ENCODE peak calls at places on chromosomes 4 and X, in ten cellular contexts. One of them, this sample, is unnamed.

GRCh38 chrX:95076449-95076848 is 1402.4 kb downstream of the FAM133A start:
- DNase-seq in stimulated activated CD4-positive, alpha-beta T cell treated with anti-CD3 and anti-CD28 coated beads, Interleukin-4, amount 100 ng/mL, for 24 hours: no peak
- DNase-seq in activated CD4-positive, alpha-beta T cell treated with anti-CD3 and anti-CD28 coated beads, Interleukin-2, amount 10 ng/mL, durations not matched to agents 7 days and 5 days: no peak
- DNase-seq in K562: peak
- DNase-seq in SHP77: peak
- DNase-seq in testis: no peak
- DNase-seq in AG04450: no peak
- DNase-seq in activated CD8-positive, alpha-beta memory T cell treated with anti-CD3 and anti-CD28 coated beads for 48 hours: no peak
- DNase-seq in fibroblast of the aortic adventitia: peak
- DNase-seq in T-helper 22 cell: no peak
- DNase-seq in this sample: no peak

GRCh38 chr4:25970241-25970675 is 56.2 kb downstream of the SMIM20 start:
- DNase-seq in stimulated activated CD4-positive, alpha-beta T cell treated with anti-CD3 and anti-CD28 coated beads, Interleukin-4, amount 100 ng/mL, for 24 hours: no peak
- DNase-seq in activated CD4-positive, alpha-beta T cell treated with anti-CD3 and anti-CD28 coated beads, Interleukin-2, amount 10 ng/mL, durations not matched to agents 7 days and 5 days: no peak
- DNase-seq in K562: no peak
- DNase-seq in SHP77: no peak
- DNase-seq in testis: no peak
- DNase-seq in AG04450: no peak
- DNase-seq in activated CD8-positive, alpha-beta memory T cell treated with anti-CD3 and anti-CD28 coated beads for 48 hours: no peak
- DNase-seq in fibroblast of the aortic adventitia: no peak
- DNase-seq in T-helper 22 cell: no peak
- DNase-seq in this sample: peak

GRCh38 chrX:33970028-33970932 is 161.8 kb downstream of the FAM47A start:
- DNase-seq in stimulated activated CD4-positive, alpha-beta T cell treated with anti-CD3 and anti-CD28 coated beads, Interleukin-4, amount 100 ng/mL, for 24 hours: no peak
- DNase-seq in activated CD4-positive, alpha-beta T cell treated with anti-CD3 and anti-CD28 coated beads, Interleukin-2, amount 10 ng/mL, durations not matched to agents 7 days and 5 days: no peak
- DNase-seq in K562: no peak
- DNase-seq in SHP77: no peak
- DNase-seq in testis: no peak
- DNase-seq in AG04450: no peak
- DNase-seq in activated CD8-positive, alpha-beta memory T cell treated with anti-CD3 and anti-CD28 coated beads for 48 hours: no peak
- DNase-seq in fibroblast of the aortic adventitia: no peak
- DNase-seq in T-helper 22 cell: no peak
- DNase-seq in this sample: no peak

GRCh38 chr4:1972414-1972813 is 36.4 kb downstream of the NELFA start:
- DNase-seq in stimulated activated CD4-positive, alpha-beta T cell treated with anti-CD3 and anti-CD28 coated beads, Interleukin-4, amount 100 ng/mL, for 24 hours: no peak
- DNase-seq in activated CD4-positive, alpha-beta T cell treated with anti-CD3 and anti-CD28 coated beads, Interleukin-2, amount 10 ng/mL, durations not matched to agents 7 days and 5 days: no peak
- DNase-seq in K562: no peak
- DNase-seq in SHP77: no peak
- DNase-seq in testis: no peak
- DNase-seq in AG04450: no peak
- DNase-seq in activated CD8-positive, alpha-beta memory T cell treated with anti-CD3 and anti-CD28 coated beads for 48 hours: no peak
- DNase-seq in fibroblast of the aortic adventitia: no peak
- DNase-seq in T-helper 22 cell: no peak
- DNase-seq in this sample: no peak

GRCh38 chr4:119081943-119082342 is 53.7 kb upstream of the MYOZ2 start:
- DNase-seq in stimulated activated CD4-positive, alpha-beta T cell treated with anti-CD3 and anti-CD28 coated beads, Interleukin-4, amount 100 ng/mL, for 24 hours: no peak
- DNase-seq in activated CD4-positive, alpha-beta T cell treated with anti-CD3 and anti-CD28 coated beads, Interleukin-2, amount 10 ng/mL, durations not matched to agents 7 days and 5 days: no peak
- DNase-seq in K562: no peak
- DNase-seq in SHP77: no peak
- DNase-seq in testis: no peak
- DNase-seq in AG04450: no peak
- DNase-seq in activated CD8-positive, alpha-beta memory T cell treated with anti-CD3 and anti-CD28 coated beads for 48 hours: no peak
- DNase-seq in fibroblast of the aortic adventitia: no peak
- DNase-seq in T-helper 22 cell: no peak
- DNase-seq in this sample: no peak

GRCh38 chr4:4853371-4853823 is 6.1 kb upstream of the MSX1 start:
- DNase-seq in stimulated activated CD4-positive, alpha-beta T cell treated with anti-CD3 and anti-CD28 coated beads, Interleukin-4, amount 100 ng/mL, for 24 hours: no peak
- DNase-seq in activated CD4-positive, alpha-beta T cell treated with anti-CD3 and anti-CD28 coated beads, Interleukin-2, amount 10 ng/mL, durations not matched to agents 7 days and 5 days: no peak
- DNase-seq in K562: no peak
- DNase-seq in SHP77: no peak
- DNase-seq in testis: no peak
- DNase-seq in AG04450: no peak
- DNase-seq in activated CD8-positive, alpha-beta memory T cell treated with anti-CD3 and anti-CD28 coated beads for 48 hours: no peak
- DNase-seq in fibroblast of the aortic adventitia: no peak
- DNase-seq in T-helper 22 cell: no peak
- DNase-seq in this sample: no peak

GRCh38 chrX:46407753-46408130 is 137.5 kb downstream of the ZNF674 start:
- DNase-seq in stimulated activated CD4-positive, alpha-beta T cell treated with anti-CD3 and anti-CD28 coated beads, Interleukin-4, amount 100 ng/mL, for 24 hours: no peak
- DNase-seq in activated CD4-positive, alpha-beta T cell treated with anti-CD3 and anti-CD28 coated beads, Interleukin-2, amount 10 ng/mL, durations not matched to agents 7 days and 5 days: no peak
- DNase-seq in K562: no peak
- DNase-seq in SHP77: no peak
- DNase-seq in testis: peak
- DNase-seq in AG04450: no peak
- DNase-seq in activated CD8-positive, alpha-beta memory T cell treated with anti-CD3 and anti-CD28 coated beads for 48 hours: no peak
- DNase-seq in fibroblast of the aortic adventitia: peak
- DNase-seq in T-helper 22 cell: no peak
- DNase-seq in this sample: no peak

GRCh38 chrX:3244203-3244743 is 102.2 kb downstream of the MXRA5 start:
- DNase-seq in stimulated activated CD4-positive, alpha-beta T cell treated with anti-CD3 and anti-CD28 coated beads, Interleukin-4, amount 100 ng/mL, for 24 hours: no peak
- DNase-seq in activated CD4-positive, alpha-beta T cell treated with anti-CD3 and anti-CD28 coated beads, Interleukin-2, amount 10 ng/mL, durations not matched to agents 7 days and 5 days: no peak
- DNase-seq in K562: no peak
- DNase-seq in SHP77: no peak
- DNase-seq in testis: no peak
- DNase-seq in AG04450: peak
- DNase-seq in activated CD8-positive, alpha-beta memory T cell treated with anti-CD3 and anti-CD28 coated beads for 48 hours: no peak
- DNase-seq in fibroblast of the aortic adventitia: peak
- DNase-seq in T-helper 22 cell: no peak
- DNase-seq in this sample: no peak

GRCh38 chrX:13432376-13432775 is 112.5 kb upstream of the ATXN3L start:
- DNase-seq in stimulated activated CD4-positive, alpha-beta T cell treated with anti-CD3 and anti-CD28 coated beads, Interleukin-4, amount 100 ng/mL, for 24 hours: no peak
- DNase-seq in activated CD4-positive, alpha-beta T cell treated with anti-CD3 and anti-CD28 coated beads, Interleukin-2, amount 10 ng/mL, durations not matched to agents 7 days and 5 days: no peak
- DNase-seq in K562: no peak
- DNase-seq in SHP77: no peak
- DNase-seq in testis: peak
- DNase-seq in AG04450: peak
- DNase-seq in activated CD8-positive, alpha-beta memory T cell treated with anti-CD3 and anti-CD28 coated beads for 48 hours: no peak
- DNase-seq in fibroblast of the aortic adventitia: peak
- DNase-seq in T-helper 22 cell: no peak
- DNase-seq in this sample: no peak

GRCh38 chr4:63619771-63620170 is 789.5 kb downstream of the TECRL start:
- DNase-seq in stimulated activated CD4-positive, alpha-beta T cell treated with anti-CD3 and anti-CD28 coated beads, Interleukin-4, amount 100 ng/mL, for 24 hours: no peak
- DNase-seq in activated CD4-positive, alpha-beta T cell treated with anti-CD3 and anti-CD28 coated beads, Interleukin-2, amount 10 ng/mL, durations not matched to agents 7 days and 5 days: no peak
- DNase-seq in K562: no peak
- DNase-seq in SHP77: no peak
- DNase-seq in testis: no peak
- DNase-seq in AG04450: no peak
- DNase-seq in activated CD8-positive, alpha-beta memory T cell treated with anti-CD3 and anti-CD28 coated beads for 48 hours: no peak
- DNase-seq in fibroblast of the aortic adventitia: no peak
- DNase-seq in T-helper 22 cell: no peak
- DNase-seq in this sample: no peak

GRCh38 chr4:110454456-110454855 is 21.5 kb upstream of the ENPEP start:
- DNase-seq in stimulated activated CD4-positive, alpha-beta T cell treated with anti-CD3 and anti-CD28 coated beads, Interleukin-4, amount 100 ng/mL, for 24 hours: no peak
- DNase-seq in activated CD4-positive, alpha-beta T cell treated with anti-CD3 and anti-CD28 coated beads, Interleukin-2, amount 10 ng/mL, durations not matched to agents 7 days and 5 days: no peak
- DNase-seq in K562: no peak
- DNase-seq in SHP77: no peak
- DNase-seq in testis: no peak
- DNase-seq in AG04450: no peak
- DNase-seq in activated CD8-positive, alpha-beta memory T cell treated with anti-CD3 and anti-CD28 coated beads for 48 hours: no peak
- DNase-seq in fibroblast of the aortic adventitia: no peak
- DNase-seq in T-helper 22 cell: no peak
- DNase-seq in this sample: no peak

GRCh38 chr4:42654606-42655005 is 2.3 kb downstream of the ATP8A1 start:
- DNase-seq in stimulated activated CD4-positive, alpha-beta T cell treated with anti-CD3 and anti-CD28 coated beads, Interleukin-4, amount 100 ng/mL, for 24 hours: peak
- DNase-seq in activated CD4-positive, alpha-beta T cell treated with anti-CD3 and anti-CD28 coated beads, Interleukin-2, amount 10 ng/mL, durations not matched to agents 7 days and 5 days: no peak
- DNase-seq in K562: no peak
- DNase-seq in SHP77: no peak
- DNase-seq in testis: no peak
- DNase-seq in AG04450: peak
- DNase-seq in activated CD8-positive, alpha-beta memory T cell treated with anti-CD3 and anti-CD28 coated beads for 48 hours: no peak
- DNase-seq in fibroblast of the aortic adventitia: peak
- DNase-seq in T-helper 22 cell: no peak
- DNase-seq in this sample: no peak

GRCh38 chrX:17038681-17039161 is 92.3 kb downstream of the REPS2 start:
- DNase-seq in stimulated activated CD4-positive, alpha-beta T cell treated with anti-CD3 and anti-CD28 coated beads, Interleukin-4, amount 100 ng/mL, for 24 hours: no peak
- DNase-seq in activated CD4-positive, alpha-beta T cell treated with anti-CD3 and anti-CD28 coated beads, Interleukin-2, amount 10 ng/mL, durations not matched to agents 7 days and 5 days: no peak
- DNase-seq in K562: no peak
- DNase-seq in SHP77: no peak
- DNase-seq in testis: peak
- DNase-seq in AG04450: no peak
- DNase-seq in activated CD8-positive, alpha-beta memory T cell treated with anti-CD3 and anti-CD28 coated beads for 48 hours: no peak
- DNase-seq in fibroblast of the aortic adventitia: peak
- DNase-seq in T-helper 22 cell: no peak
- DNase-seq in this sample: no peak

GRCh38 chr4:165325732-165326512 is 1.5 kb upstream of the MSMO1 start:
- DNase-seq in stimulated activated CD4-positive, alpha-beta T cell treated with anti-CD3 and anti-CD28 coated beads, Interleukin-4, amount 100 ng/mL, for 24 hours: peak
- DNase-seq in activated CD4-positive, alpha-beta T cell treated with anti-CD3 and anti-CD28 coated beads, Interleukin-2, amount 10 ng/mL, durations not matched to agents 7 days and 5 days: no peak
- DNase-seq in K562: peak
- DNase-seq in SHP77: no peak
- DNase-seq in testis: no peak
- DNase-seq in AG04450: peak
- DNase-seq in activated CD8-positive, alpha-beta memory T cell treated with anti-CD3 and anti-CD28 coated beads for 48 hours: no peak
- DNase-seq in fibroblast of the aortic adventitia: peak
- DNase-seq in T-helper 22 cell: no peak
- DNase-seq in this sample: no peak

GRCh38 chr4:184330008-184330400 is 112.3 kb upstream of the ENPP6 start:
- DNase-seq in stimulated activated CD4-positive, alpha-beta T cell treated with anti-CD3 and anti-CD28 coated beads, Interleukin-4, amount 100 ng/mL, for 24 hours: no peak
- DNase-seq in activated CD4-positive, alpha-beta T cell treated with anti-CD3 and anti-CD28 coated beads, Interleukin-2, amount 10 ng/mL, durations not matched to agents 7 days and 5 days: no peak
- DNase-seq in K562: no peak
- DNase-seq in SHP77: no peak
- DNase-seq in testis: peak
- DNase-seq in AG04450: no peak
- DNase-seq in activated CD8-positive, alpha-beta memory T cell treated with anti-CD3 and anti-CD28 coated beads for 48 hours: no peak
- DNase-seq in fibroblast of the aortic adventitia: no peak
- DNase-seq in T-helper 22 cell: no peak
- DNase-seq in this sample: no peak

GRCh38 chrX:102155806-102156179 is at the start of gene BEX5:
- DNase-seq in stimulated activated CD4-positive, alpha-beta T cell treated with anti-CD3 and anti-CD28 coated beads, Interleukin-4, amount 100 ng/mL, for 24 hours: peak
- DNase-seq in activated CD4-positive, alpha-beta T cell treated with anti-CD3 and anti-CD28 coated beads, Interleukin-2, amount 10 ng/mL, durations not matched to agents 7 days and 5 days: peak
- DNase-seq in K562: peak
- DNase-seq in SHP77: peak
- DNase-seq in testis: peak
- DNase-seq in AG04450: no peak
- DNase-seq in activated CD8-positive, alpha-beta memory T cell treated with anti-CD3 and anti-CD28 coated beads for 48 hours: peak
- DNase-seq in fibroblast of the aortic adventitia: no peak
- DNase-seq in T-helper 22 cell: peak
- DNase-seq in this sample: no peak

GRCh38 chr4:110412354-110412753 is 63.6 kb upstream of the ENPEP start:
- DNase-seq in stimulated activated CD4-positive, alpha-beta T cell treated with anti-CD3 and anti-CD28 coated beads, Interleukin-4, amount 100 ng/mL, for 24 hours: no peak
- DNase-seq in activated CD4-positive, alpha-beta T cell treated with anti-CD3 and anti-CD28 coated beads, Interleukin-2, amount 10 ng/mL, durations not matched to agents 7 days and 5 days: no peak
- DNase-seq in K562: no peak
- DNase-seq in SHP77: no peak
- DNase-seq in testis: no peak
- DNase-seq in AG04450: no peak
- DNase-seq in activated CD8-positive, alpha-beta memory T cell treated with anti-CD3 and anti-CD28 coated beads for 48 hours: no peak
- DNase-seq in fibroblast of the aortic adventitia: no peak
- DNase-seq in T-helper 22 cell: no peak
- DNase-seq in this sample: no peak

GRCh38 chr4:57911203-57911602 is 801.0 kb upstream of the IGFBP7 start:
- DNase-seq in stimulated activated CD4-positive, alpha-beta T cell treated with anti-CD3 and anti-CD28 coated beads, Interleukin-4, amount 100 ng/mL, for 24 hours: no peak
- DNase-seq in activated CD4-positive, alpha-beta T cell treated with anti-CD3 and anti-CD28 coated beads, Interleukin-2, amount 10 ng/mL, durations not matched to agents 7 days and 5 days: no peak
- DNase-seq in K562: no peak
- DNase-seq in SHP77: no peak
- DNase-seq in testis: no peak
- DNase-seq in AG04450: no peak
- DNase-seq in activated CD8-positive, alpha-beta memory T cell treated with anti-CD3 and anti-CD28 coated beads for 48 hours: no peak
- DNase-seq in fibroblast of the aortic adventitia: no peak
- DNase-seq in T-helper 22 cell: no peak
- DNase-seq in this sample: no peak

GRCh38 chr4:156615066-156615514 is 356.5 kb downstream of the PDGFC start:
- DNase-seq in stimulated activated CD4-positive, alpha-beta T cell treated with anti-CD3 and anti-CD28 coated beads, Interleukin-4, amount 100 ng/mL, for 24 hours: no peak
- DNase-seq in activated CD4-positive, alpha-beta T cell treated with anti-CD3 and anti-CD28 coated beads, Interleukin-2, amount 10 ng/mL, durations not matched to agents 7 days and 5 days: no peak
- DNase-seq in K562: no peak
- DNase-seq in SHP77: no peak
- DNase-seq in testis: no peak
- DNase-seq in AG04450: peak
- DNase-seq in activated CD8-positive, alpha-beta memory T cell treated with anti-CD3 and anti-CD28 coated beads for 48 hours: no peak
- DNase-seq in fibroblast of the aortic adventitia: peak
- DNase-seq in T-helper 22 cell: no peak
- DNase-seq in this sample: no peak